ENCODE peak calls at places on chromosome 9, in five cellular contexts. One of them, this sample, is unnamed. For H3K4me1 and H3K36me3, the result is how much of the 10 kb centered on the place peaks cover.

GRCh38 chr9:2722715-2723114 is 5.4 kb downstream of the KCNV2 start:
- DNase-seq in Peyer's patch: no peak
- DNase-seq in endothelial cell of umbilical vein: no peak
- DNase-seq in kidney: no peak
- DNase-seq in A673: no peak
- DNase-seq in this sample: peak

GRCh38 chr9:94740191-94740874 is 13.8 kb downstream of the AOPEP start:
- DNase-seq in endothelial cell of umbilical vein: no peak
- DNase-seq in kidney: no peak
- DNase-seq in Peyer's patch: no peak
- DNase-seq in A673: no peak
- DNase-seq in this sample: no peak

GRCh38 chr9:80839821-80840670 is 849.3 kb downstream of the TLE1 start:
- DNase-seq in A673: no peak
- DNase-seq in kidney: no peak
- DNase-seq in Peyer's patch: no peak
- DNase-seq in endothelial cell of umbilical vein: no peak
- DNase-seq in this sample: no peak

GRCh38 chr9:131875828-131876485 is 136.1 kb upstream of the RAPGEF1 start:
- DNase-seq in Peyer's patch: no peak
- DNase-seq in A673: no peak
- DNase-seq in kidney: peak
- DNase-seq in endothelial cell of umbilical vein: no peak
- DNase-seq in this sample: no peak

GRCh38 chr9:99253134-99253533 is 31.1 kb downstream of the SEC61B start:
- DNase-seq in endothelial cell of umbilical vein: no peak
- DNase-seq in Peyer's patch: no peak
- DNase-seq in kidney: no peak
- DNase-seq in A673: no peak
- DNase-seq in this sample: no peak

GRCh38 chr9:128081052-128081451 is 13.0 kb downstream of the SLC25A25 start:
- DNase-seq in kidney: peak
- DNase-seq in endothelial cell of umbilical vein: peak
- DNase-seq in A673: no peak
- DNase-seq in Peyer's patch: no peak
- DNase-seq in this sample: no peak

GRCh38 chr9:115202960-115203751 is 85.2 kb upstream of the TNC start:
- DNase-seq in A673: peak
- DNase-seq in endothelial cell of umbilical vein: no peak
- DNase-seq in kidney: no peak
- DNase-seq in Peyer's patch: no peak
- DNase-seq in this sample: no peak

GRCh38 chr9:19922476-19923118 is 133.8 kb upstream of the SLC24A2 start:
- DNase-seq in kidney: no peak
- DNase-seq in A673: peak
- DNase-seq in endothelial cell of umbilical vein: peak
- DNase-seq in Peyer's patch: no peak
- DNase-seq in this sample: peak

GRCh38 chr9:93673844-93674334 is 97.5 kb downstream of the PHF2 start:
- DNase-seq in A673: no peak
- DNase-seq in kidney: peak
- DNase-seq in endothelial cell of umbilical vein: no peak
- DNase-seq in Peyer's patch: no peak
- DNase-seq in this sample: no peak

GRCh38 chr9:69750085-69750484 is 9.7 kb downstream of the PTAR1 start:
- DNase-seq in endothelial cell of umbilical vein: peak
- DNase-seq in Peyer's patch: no peak
- DNase-seq in A673: no peak
- DNase-seq in kidney: no peak
- DNase-seq in this sample: no peak

GRCh38 chr9:87792831-87793288 is 66.9 kb downstream of the CTSL start:
- DNase-seq in A673: no peak
- DNase-seq in endothelial cell of umbilical vein: peak
- DNase-seq in Peyer's patch: peak
- DNase-seq in kidney: peak
- DNase-seq in this sample: peak

GRCh38 chr9:133604856-133605255 is 4.3 kb downstream of the FAM163B start:
- DNase-seq in Peyer's patch: no peak
- DNase-seq in endothelial cell of umbilical vein: no peak
- DNase-seq in A673: no peak
- DNase-seq in kidney: peak
- DNase-seq in this sample: peak

GRCh38 chr9:72978724-72979123 is 25.9 kb upstream of the ALDH1A1 start:
- DNase-seq in endothelial cell of umbilical vein: no peak
- DNase-seq in A673: peak
- DNase-seq in Peyer's patch: no peak
- DNase-seq in kidney: no peak
- DNase-seq in this sample: no peak

GRCh38 chr9:14251146-14252071 is 62.5 kb downstream of the NFIB start:
- DNase-seq in Peyer's patch: no peak
- DNase-seq in A673: peak
- DNase-seq in endothelial cell of umbilical vein: peak
- DNase-seq in kidney: peak
- DNase-seq in this sample: no peak

GRCh38 chr9:112719696-112720095 is 1.8 kb upstream of the INIP start:
- DNase-seq in Peyer's patch: no peak
- DNase-seq in endothelial cell of umbilical vein: no peak
- DNase-seq in kidney: no peak
- DNase-seq in A673: no peak
- DNase-seq in this sample: no peak

GRCh38 chr9:131289301-131290038 is at the start of gene PLPP7:
- DNase-seq in Peyer's patch: peak
- DNase-seq in kidney: peak
- DNase-seq in endothelial cell of umbilical vein: peak
- DNase-seq in A673: no peak
- DNase-seq in this sample: no peak

GRCh38 chr9:93077811-93078210 is 18.2 kb upstream of the CARD19 start:
- DNase-seq in endothelial cell of umbilical vein: no peak
- DNase-seq in kidney: peak
- DNase-seq in A673: no peak
- DNase-seq in Peyer's patch: no peak
- DNase-seq in this sample: no peak

GRCh38 chr9:95316794-95317118 is 753 bp downstream of the FANCC start:
- DNase-seq in kidney: peak
- DNase-seq in A673: peak
- DNase-seq in endothelial cell of umbilical vein: peak
- DNase-seq in Peyer's patch: peak
- DNase-seq in this sample: peak

GRCh38 chr9:13175732-13176131 is 103.8 kb downstream of the MPDZ start:
- DNase-seq in endothelial cell of umbilical vein: no peak
- DNase-seq in Peyer's patch: no peak
- DNase-seq in kidney: no peak
- DNase-seq in A673: no peak
- DNase-seq in this sample: no peak

GRCh38 chr9:118331622-118332045 is 627.4 kb downstream of the TLR4 start:
- DNase-seq in Peyer's patch: no peak
- DNase-seq in A673: no peak
- DNase-seq in endothelial cell of umbilical vein: no peak
- DNase-seq in kidney: no peak
- DNase-seq in this sample: no peak

GRCh38 chr9:89523948-89524347 is 26.0 kb upstream of the SEMA4D start:
- DNase-seq in A673: no peak
- DNase-seq in Peyer's patch: peak
- DNase-seq in endothelial cell of umbilical vein: no peak
- DNase-seq in kidney: no peak
- DNase-seq in this sample: no peak

GRCh38 chr9:109968702-109969450 is 188.9 kb downstream of the PALM2AKAP2 start:
- DNase-seq in Peyer's patch: no peak
- DNase-seq in kidney: no peak
- DNase-seq in A673: no peak
- DNase-seq in endothelial cell of umbilical vein: peak
- DNase-seq in this sample: no peak

GRCh38 chr9:126664893-126665695 is 51.4 kb downstream of the LMX1B start:
- DNase-seq in A673: no peak
- DNase-seq in Peyer's patch: no peak
- DNase-seq in endothelial cell of umbilical vein: no peak
- DNase-seq in kidney: peak
- DNase-seq in this sample: no peak

GRCh38 chr9:132136151-132136892 is 25.5 kb upstream of the NTNG2 start:
- DNase-seq in endothelial cell of umbilical vein: no peak
- DNase-seq in kidney: no peak
- DNase-seq in Peyer's patch: no peak
- DNase-seq in A673: no peak
- DNase-seq in this sample: no peak

GRCh38 chr9:4141201-4141750 is 158.6 kb downstream of the GLIS3 start:
- DNase-seq in Peyer's patch: no peak
- DNase-seq in A673: no peak
- DNase-seq in endothelial cell of umbilical vein: no peak
- DNase-seq in kidney: no peak
- DNase-seq in this sample: no peak

GRCh38 chr9:130845901-130846381 is 10.9 kb downstream of the ABL1 start:
- DNase-seq in endothelial cell of umbilical vein: peak
- DNase-seq in Peyer's patch: no peak
- DNase-seq in kidney: no peak
- DNase-seq in A673: peak
- DNase-seq in this sample: no peak

GRCh38 chr9:81389569-81389993 is 299.8 kb downstream of the TLE1 start:
- DNase-seq in A673: no peak
- DNase-seq in kidney: no peak
- DNase-seq in endothelial cell of umbilical vein: peak
- DNase-seq in Peyer's patch: no peak
- DNase-seq in this sample: no peak

GRCh38 chr9:16867571-16868311 is 2.7 kb downstream of the BNC2 start:
- DNase-seq in Peyer's patch: no peak
- DNase-seq in A673: no peak
- DNase-seq in endothelial cell of umbilical vein: peak
- DNase-seq in kidney: no peak
- DNase-seq in this sample: no peak

GRCh38 chr9:133087429-133088145 is 25.8 kb downstream of the CEL start:
- DNase-seq in A673: no peak
- DNase-seq in Peyer's patch: no peak
- DNase-seq in kidney: peak
- DNase-seq in endothelial cell of umbilical vein: no peak
- DNase-seq in this sample: no peak

GRCh38 chr9:19085295-19085694 is 17.4 kb downstream of the HAUS6 start:
- DNase-seq in Peyer's patch: no peak
- DNase-seq in kidney: no peak
- DNase-seq in endothelial cell of umbilical vein: peak
- DNase-seq in A673: peak
- DNase-seq in this sample: peak

GRCh38 chr9:31745468-31745867 is 639.0 kb upstream of the ACO1 start:
- DNase-seq in kidney: no peak
- DNase-seq in endothelial cell of umbilical vein: peak
- DNase-seq in Peyer's patch: no peak
- DNase-seq in A673: no peak
- DNase-seq in this sample: no peak

GRCh38 chr9:101050650-101051049 is 22.1 kb downstream of the PLPPR1 start:
- DNase-seq in kidney: no peak
- DNase-seq in Peyer's patch: no peak
- DNase-seq in endothelial cell of umbilical vein: no peak
- DNase-seq in A673: no peak
- DNase-seq in this sample: no peak

GRCh38 chr9:83511051-83511450 is 27.1 kb downstream of the FRMD3 start:
- DNase-seq in kidney: no peak
- DNase-seq in endothelial cell of umbilical vein: peak
- DNase-seq in A673: no peak
- DNase-seq in Peyer's patch: no peak
- DNase-seq in this sample: no peak

GRCh38 chr9:33221568-33221884 is 18.4 kb upstream of the SPINK4 start:
- DNase-seq in A673: no peak
- DNase-seq in Peyer's patch: no peak
- DNase-seq in endothelial cell of umbilical vein: no peak
- DNase-seq in kidney: no peak
- DNase-seq in this sample: no peak
- H3K4me1 ChIP-seq in A673: under half
- H3K4me1 ChIP-seq in Peyer's patch: under half
- H3K4me1 ChIP-seq in endothelial cell of umbilical vein: under half
- H3K4me1 ChIP-seq in kidney: under half
- H3K4me1 ChIP-seq in this sample: under half

GRCh38 chr9:71690058-71690691 is 78.1 kb downstream of the CEMIP2 start:
- DNase-seq in kidney: no peak
- DNase-seq in endothelial cell of umbilical vein: no peak
- DNase-seq in A673: no peak
- DNase-seq in Peyer's patch: no peak
- DNase-seq in this sample: no peak

GRCh38 chr9:71684566-71684965 is 83.7 kb downstream of the CEMIP2 start:
- DNase-seq in Peyer's patch: no peak
- DNase-seq in endothelial cell of umbilical vein: no peak
- DNase-seq in A673: no peak
- DNase-seq in kidney: no peak
- DNase-seq in this sample: no peak

GRCh38 chr9:71685394-71685793 is 82.9 kb downstream of the CEMIP2 start:
- DNase-seq in endothelial cell of umbilical vein: peak
- DNase-seq in A673: no peak
- DNase-seq in Peyer's patch: peak
- DNase-seq in kidney: no peak
- DNase-seq in this sample: no peak

GRCh38 chr9:71683598-71684235 is 84.6 kb downstream of the CEMIP2 start:
- DNase-seq in Peyer's patch: no peak
- DNase-seq in kidney: no peak
- DNase-seq in endothelial cell of umbilical vein: no peak
- DNase-seq in A673: peak
- DNase-seq in this sample: no peak

DNA sequence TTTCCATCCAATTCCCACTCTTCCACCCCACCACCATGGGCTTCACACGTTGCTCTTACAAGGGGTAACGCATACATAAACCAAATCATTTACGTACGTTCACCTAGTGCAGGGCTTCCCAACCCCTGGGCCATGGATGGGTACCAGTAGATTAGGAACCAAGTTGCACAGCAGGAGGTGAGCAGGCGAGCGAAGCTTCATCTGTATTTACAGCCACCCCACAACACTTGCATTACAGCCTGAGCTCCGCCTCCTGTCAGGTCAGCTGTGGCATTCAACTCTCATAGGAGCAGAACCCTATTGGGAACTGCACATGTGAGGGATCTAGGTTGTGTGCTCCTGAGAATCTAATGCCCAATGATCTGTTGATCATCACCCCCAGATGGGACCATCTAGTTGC is 82.3 kb downstream of the CEMIP2 start:
- DNase-seq in A673: no peak
- DNase-seq in endothelial cell of umbilical vein: no peak
- DNase-seq in kidney: no peak
- DNase-seq in Peyer's patch: no peak
- DNase-seq in this sample: no peak
- H3K36me3 ChIP-seq in A673: under half
- H3K36me3 ChIP-seq in endothelial cell of umbilical vein: under half
- H3K36me3 ChIP-seq in kidney: under half
- H3K36me3 ChIP-seq in Peyer's patch: under half
- H3K36me3 ChIP-seq in this sample: under half

DNA sequence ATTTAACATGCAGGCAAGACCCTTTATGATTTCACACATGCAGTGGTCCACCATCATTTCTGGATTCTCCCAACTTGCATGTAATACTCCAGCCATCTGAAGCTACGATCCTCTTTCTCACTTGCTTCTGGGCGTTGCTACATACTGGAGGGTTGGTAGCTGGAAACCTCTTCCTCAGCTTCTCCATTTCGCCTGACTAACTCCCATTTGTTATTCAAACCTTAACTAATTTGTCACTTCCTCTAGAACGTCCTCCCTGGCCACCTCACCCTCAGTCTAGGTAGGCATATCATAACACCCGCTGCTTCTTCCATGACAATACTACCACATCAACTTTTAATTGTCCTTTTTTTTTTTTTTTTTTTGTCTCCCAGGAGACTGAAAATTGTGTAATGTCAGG is 72.6 kb upstream of the EQTN start:
- DNase-seq in A673: no peak
- DNase-seq in kidney: no peak
- DNase-seq in endothelial cell of umbilical vein: no peak
- DNase-seq in Peyer's patch: peak
- DNase-seq in this sample: peak
- H3K4me1 ChIP-seq in A673: under half
- H3K4me1 ChIP-seq in kidney: half or more
- H3K4me1 ChIP-seq in endothelial cell of umbilical vein: under half
- H3K4me1 ChIP-seq in Peyer's patch: under half
- H3K4me1 ChIP-seq in this sample: half or more

GRCh38 chr9:90860382-90860781 is 58.8 kb downstream of the SYK start:
- DNase-seq in A673: no peak
- DNase-seq in kidney: no peak
- DNase-seq in endothelial cell of umbilical vein: no peak
- DNase-seq in Peyer's patch: no peak
- DNase-seq in this sample: no peak
- H3K36me3 ChIP-seq in A673: under half
- H3K36me3 ChIP-seq in kidney: under half
- H3K36me3 ChIP-seq in endothelial cell of umbilical vein: under half
- H3K36me3 ChIP-seq in Peyer's patch: under half
- H3K36me3 ChIP-seq in this sample: half or more